ENCODE peak calls at places on chromosome X, in eight cellular contexts. B is cardiac muscle cell, T is bronchial epithelial cell, K is ascending aorta, P is MM.1S, Z is left ventricle myocardium inferior, W is dorsolateral prefrontal cortex, U is heart right ventricle. Y is an unnamed sample.
A peak's percentile ranks its signal among the peaks of the same experiment; 100 is the strongest.

GRCh38 chrX:29237972-29238371 is 650.7 kb downstream of the IL1RAPL1 start:
- DNase-seq in P (no peak), U (no peak), Z (no peak), T (no peak), W (no peak), K (no peak), B (no peak), Y (no peak)

GRCh38 chrX:117835034-117835433 is 281.6 kb downstream of the KLHL13 start:
- DNase-seq in T (no peak), Z (no peak), B (no peak), P (no peak), W (no peak), U (no peak), K (no peak), Y (no peak)

GRCh38 chrX:154371771-154372300 is 2.6 kb downstream of the FLNA start:
- DNase-seq in Z (no peak), T (no peak), U (peak; percentile 36), W (no peak), P (no peak), K (no peak), B (no peak), Y (no peak)

GRCh38 chrX:97494756-97495372 is 611.2 kb downstream of the RPA4 start:
- DNase-seq in T (no peak), U (no peak), P (peak; percentile 63), B (no peak), Z (no peak), K (no peak), W (no peak), Y (no peak)

GRCh38 chrX:97898798-97899197 is 1015.1 kb downstream of the RPA4 start:
- DNase-seq in T (no peak), W (no peak), Z (no peak), U (no peak), B (no peak), K (no peak), P (no peak), Y (peak; percentile 14)

GRCh38 chrX:69232945-69233344 is 67.7 kb upstream of the PJA1 start:
- DNase-seq in K (no peak), T (peak; percentile 50), W (no peak), Z (no peak), P (no peak), B (no peak), U (no peak), Y (no peak)

GRCh38 chrX:150849486-150849885 is 49.0 kb downstream of the CD99L2 start:
- DNase-seq in W (no peak), T (peak; percentile 42), Z (no peak), U (no peak), K (no peak), P (no peak), B (no peak), Y (no peak)

GRCh38 chrX:23901805-23902204 is 5.9 kb downstream of the APOO start:
- DNase-seq in K (no peak), U (no peak), W (no peak), T (peak; percentile 78), B (peak; percentile 87), P (peak; percentile 50), Z (no peak), Y (no peak)

GRCh38 chrX:57900961-57901360 is 9.3 kb downstream of the ZXDA start:
- DNase-seq in B (no peak), P (no peak), K (no peak), U (no peak), Z (no peak), T (no peak), W (no peak), Y (no peak)

GRCh38 chrX:4622768-4623167 is 909.3 kb upstream of the PRKX start:
- DNase-seq in W (no peak), B (no peak), P (no peak), K (no peak), T (no peak), U (no peak), Z (no peak), Y (no peak)

GRCh38 chrX:150324919-150325318 is 38.2 kb upstream of the MAMLD1 start:
- DNase-seq in T (no peak), W (no peak), U (no peak), Z (no peak), B (no peak), P (no peak), K (no peak), Y (no peak)

GRCh38 chrX:70694339-70695122 is 214.0 kb downstream of the TEX11 start:
- DNase-seq in W (no peak), Z (no peak), P (no peak), K (no peak), U (no peak), B (no peak), T (no peak), Y (no peak)

GRCh38 chrX:16822723-16823122 is 36.5 kb downstream of the TXLNG start:
- DNase-seq in P (no peak), U (no peak), T (peak; percentile 73), K (no peak), B (no peak), W (no peak), Z (no peak), Y (no peak)

GRCh38 chrX:34437586-34437985 is 219.5 kb downstream of the TMEM47 start:
- DNase-seq in B (no peak), K (no peak), U (peak; percentile 34), P (no peak), W (no peak), Z (peak; percentile 28), T (no peak), Y (no peak)

DNA sequence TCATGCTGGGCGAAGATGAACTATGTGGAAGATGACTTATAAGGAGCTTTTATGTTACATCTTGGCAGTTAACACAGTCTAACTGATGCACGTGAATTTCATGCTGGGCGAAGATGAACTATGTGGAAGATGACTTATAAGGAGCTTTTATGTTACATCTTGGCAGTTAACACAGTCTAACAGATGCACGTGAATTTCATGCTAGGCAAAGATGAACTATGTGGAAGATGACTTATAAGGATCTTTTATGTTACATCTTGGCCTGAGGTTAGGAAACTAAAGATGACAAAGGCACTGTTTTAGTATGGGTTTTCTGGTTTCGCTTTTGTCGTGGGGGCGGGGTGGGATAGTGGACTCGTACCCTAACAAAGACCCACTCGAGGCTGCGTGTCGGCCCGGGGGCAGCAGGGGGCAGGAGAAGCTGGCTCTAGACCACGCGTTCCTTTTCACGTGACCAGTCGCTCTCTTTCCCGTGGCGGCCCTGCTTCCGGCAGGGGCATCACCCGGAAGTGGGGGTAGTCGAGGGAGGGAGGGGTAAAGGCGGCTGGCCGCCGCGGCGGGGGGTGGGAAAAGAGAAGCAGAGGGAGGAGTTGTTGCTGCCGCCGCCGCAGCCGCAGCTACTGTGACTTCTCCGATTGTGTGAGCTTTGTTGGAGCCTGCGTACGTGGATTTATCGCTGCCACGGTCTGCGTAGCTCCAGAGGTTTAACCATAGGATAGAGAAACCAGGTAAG is at the start of gene ATP7A:
- DNase-seq in Z (peak; percentile 85), T (peak; percentile 55), K (peak; percentile 70), B (peak; percentile 83), U (peak; percentile 86), W (peak; percentile 77), P (peak; percentile 93), Y (peak; percentile 34)
- TF ChIP-seq CTCF in Z (peak; percentile 63), T (peak; percentile 56), K (peak; percentile 54), B (peak; percentile 59), U (no peak), W (peak; percentile 58), P (peak; percentile 50), Y (peak; percentile 63)

DNA sequence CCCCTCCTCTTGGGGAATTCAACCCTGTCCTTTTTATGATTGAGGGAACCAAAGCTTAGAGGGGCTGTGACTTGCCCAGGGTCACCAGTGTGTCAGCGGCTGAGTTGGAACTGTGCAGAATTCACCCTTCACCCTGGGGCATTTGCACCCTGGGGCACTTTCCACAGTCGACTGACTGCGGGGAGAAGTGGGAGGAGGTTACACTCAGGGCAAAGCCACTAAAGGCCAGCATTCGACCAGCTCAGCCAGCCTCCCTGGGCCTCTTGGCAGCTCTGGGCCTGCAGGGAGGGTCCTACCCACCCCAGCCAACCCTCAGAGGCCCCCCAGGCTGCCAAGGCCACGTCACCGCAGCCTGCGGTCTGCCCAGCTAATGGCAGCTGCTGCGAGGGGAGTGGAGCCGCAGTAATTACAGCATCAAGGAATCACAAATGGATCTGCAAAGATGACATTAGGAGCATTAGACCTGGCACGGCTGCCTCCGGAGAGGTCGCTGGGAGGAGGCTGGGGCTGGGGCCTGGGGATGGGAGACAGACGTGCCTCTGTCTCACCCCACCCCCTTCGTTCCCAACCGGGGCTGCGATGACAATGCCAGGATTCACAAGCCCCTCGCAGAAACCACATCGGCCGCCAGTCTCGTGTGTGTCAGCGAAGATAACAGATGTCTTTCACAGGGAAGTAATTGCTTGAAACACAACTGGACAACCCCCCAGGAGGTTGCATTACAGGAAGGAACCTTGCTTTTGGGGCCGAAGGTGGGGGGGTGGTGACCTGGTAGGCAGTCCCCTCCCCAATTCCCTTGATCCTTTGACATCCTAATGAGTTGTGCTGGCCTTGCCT is 367.7 kb downstream of the BCOR start:
- DNase-seq in T (no peak), W (no peak), U (no peak), K (no peak), B (no peak), P (no peak), Z (no peak), Y (no peak)
- H3K4me3 ChIP-seq in T (no peak overlapping the region), W (no peak overlapping the region), U (no peak overlapping the region), K (no peak overlapping the region), B (no peak overlapping the region), P (no peak overlapping the region), Z (no peak overlapping the region), Y (no peak overlapping the region)

DNA sequence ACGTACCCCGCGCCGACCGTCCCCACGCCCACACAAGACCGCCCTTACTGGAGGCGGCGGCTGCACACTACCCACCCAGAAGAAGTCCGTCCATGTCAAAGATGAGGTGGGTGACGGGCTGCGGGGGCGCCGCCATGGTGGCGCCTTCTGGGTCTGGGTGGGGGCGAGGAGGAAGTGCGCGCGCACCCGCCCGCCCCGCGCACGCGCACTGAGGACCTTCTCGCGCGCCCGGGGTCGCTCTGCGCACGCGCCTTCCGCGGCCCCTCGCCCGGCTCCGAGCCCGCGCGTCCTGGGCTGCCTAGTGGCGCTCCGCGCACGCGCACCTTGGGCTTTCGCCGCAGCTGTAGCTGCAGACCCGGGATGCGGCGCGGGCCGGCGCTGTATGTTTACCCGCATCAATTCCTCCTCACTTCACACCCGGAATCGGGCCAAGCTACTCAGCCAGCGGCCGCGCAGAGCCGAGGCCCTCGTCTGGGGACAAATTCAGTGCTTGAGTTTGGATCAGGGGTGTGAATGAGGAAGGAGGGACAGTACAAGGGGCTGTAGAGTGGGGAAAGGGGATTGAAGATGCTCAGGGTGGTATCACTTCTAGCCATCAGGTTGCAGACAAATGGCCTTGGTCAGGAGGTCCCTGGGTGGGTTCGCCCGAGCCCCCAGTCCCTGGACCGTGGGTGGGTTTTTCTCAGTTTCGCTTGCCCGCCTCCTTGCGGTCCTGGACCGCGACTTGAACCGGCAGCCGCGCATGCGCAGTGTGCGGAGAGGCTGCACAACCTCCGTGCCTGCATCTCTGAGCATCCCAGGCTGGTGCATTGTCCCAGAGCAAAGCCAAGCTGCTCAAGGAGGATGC is at the start of gene PUDP:
- DNase-seq in T (peak; percentile 49), P (peak; percentile 87), B (peak; percentile 96), U (peak; percentile 87), K (peak; percentile 64), Z (peak; percentile 82), W (peak; percentile 83), Y (no peak)
- TF ChIP-seq CTCF in T (peak; percentile 30), P (peak; percentile 24), B (no peak), U (no peak), K (peak; percentile 21), Z (peak; percentile 39), W (peak; percentile 41), Y (peak; percentile 40)

DNA sequence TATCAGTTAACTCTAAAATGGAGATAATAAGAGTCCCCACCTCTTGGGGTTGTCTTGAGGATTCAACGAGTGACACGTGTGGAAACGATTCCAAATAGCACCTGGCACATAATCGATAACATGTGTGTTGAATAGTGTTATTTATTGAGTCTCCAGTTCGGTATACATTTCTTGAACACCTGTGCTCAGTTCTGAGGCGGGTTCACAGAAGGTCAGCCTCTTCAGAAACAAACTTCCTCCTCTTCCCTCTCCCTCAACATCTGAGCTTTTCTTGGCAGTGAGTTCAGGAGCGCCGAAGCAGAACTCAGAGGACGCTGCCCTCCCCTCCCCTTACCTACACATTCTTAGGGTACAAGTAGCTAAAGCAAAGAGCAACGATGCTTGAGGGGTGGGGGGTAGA is 934 bp downstream of the PDHA1 start:
- DNase-seq in T (no peak), U (no peak), B (no peak), W (no peak), K (no peak), P (no peak), Z (no peak), Y (no peak)
- H3K4me3 ChIP-seq in T (peak overlapping the region; percentile 78), U (peak overlapping the region; percentile 48), B (peak overlapping the region; percentile 69), W (peak overlapping the region; percentile 70), K (peak overlapping the region; percentile 60), P (peak overlapping the region; percentile 76), Z (peak overlapping the region; percentile 84), Y (peak overlapping the region; percentile 77)